ENCODE peak calls at places on chromosomes 11 and 22, in seven cellular contexts. One of them, this sample, is unnamed.

GRCh38 chr22:48855013-48855412 is 972.7 kb downstream of the BRD1 start:
- DNase-seq in dorsolateral prefrontal cortex: no peak
- DNase-seq in NCI-H226: no peak
- DNase-seq in skeletal muscle cell: no peak
- DNase-seq in T follicular helper cell: no peak
- DNase-seq in BE2C: no peak
- DNase-seq in activated T-helper 2 cell treated with anti-CD3 and anti-CD28 coated beads, Interferon-gamma antibody, Interleukin-2, Interleukin-4, amounts not matched to agents 10 μg/mL and 5 μg/mL and 100 μg/mL, durations not matched to agents 14 hours and 24 hours and 36 hours: no peak
- DNase-seq in this sample: no peak

GRCh38 chr11:93905384-93905783 is 55.0 kb upstream of the VSTM5 start:
- DNase-seq in dorsolateral prefrontal cortex: no peak
- DNase-seq in NCI-H226: peak; percentile 87
- DNase-seq in skeletal muscle cell: peak; percentile 69
- DNase-seq in T follicular helper cell: no peak
- DNase-seq in BE2C: no peak
- DNase-seq in activated T-helper 2 cell treated with anti-CD3 and anti-CD28 coated beads, Interferon-gamma antibody, Interleukin-2, Interleukin-4, amounts not matched to agents 10 μg/mL and 5 μg/mL and 100 μg/mL, durations not matched to agents 14 hours and 24 hours and 36 hours: no peak
- DNase-seq in this sample: no peak

GRCh38 chr11:88484873-88485621 is 147.5 kb upstream of the CTSC start:
- DNase-seq in dorsolateral prefrontal cortex: no peak
- DNase-seq in NCI-H226: peak; percentile 19
- DNase-seq in skeletal muscle cell: no peak
- DNase-seq in T follicular helper cell: no peak
- DNase-seq in BE2C: peak; percentile 35
- DNase-seq in activated T-helper 2 cell treated with anti-CD3 and anti-CD28 coated beads, Interferon-gamma antibody, Interleukin-2, Interleukin-4, amounts not matched to agents 10 μg/mL and 5 μg/mL and 100 μg/mL, durations not matched to agents 14 hours and 24 hours and 36 hours: no peak
- DNase-seq in this sample: no peak

GRCh38 chr11:116955548-116955947 is 118.1 kb upstream of the APOA1 start:
- DNase-seq in dorsolateral prefrontal cortex: no peak
- DNase-seq in NCI-H226: no peak
- DNase-seq in skeletal muscle cell: no peak
- DNase-seq in T follicular helper cell: no peak
- DNase-seq in BE2C: no peak
- DNase-seq in activated T-helper 2 cell treated with anti-CD3 and anti-CD28 coated beads, Interferon-gamma antibody, Interleukin-2, Interleukin-4, amounts not matched to agents 10 μg/mL and 5 μg/mL and 100 μg/mL, durations not matched to agents 14 hours and 24 hours and 36 hours: no peak
- DNase-seq in this sample: no peak

GRCh38 chr11:128302425-128303186 is 284.8 kb downstream of the ETS1 start:
- DNase-seq in dorsolateral prefrontal cortex: no peak
- DNase-seq in NCI-H226: no peak
- DNase-seq in skeletal muscle cell: no peak
- DNase-seq in T follicular helper cell: peak; percentile 65
- DNase-seq in BE2C: no peak
- DNase-seq in activated T-helper 2 cell treated with anti-CD3 and anti-CD28 coated beads, Interferon-gamma antibody, Interleukin-2, Interleukin-4, amounts not matched to agents 10 μg/mL and 5 μg/mL and 100 μg/mL, durations not matched to agents 14 hours and 24 hours and 36 hours: peak; percentile 82
- DNase-seq in this sample: no peak

GRCh38 chr11:55773138-55773537 is at the start of gene OR5D13:
- DNase-seq in dorsolateral prefrontal cortex: no peak
- DNase-seq in NCI-H226: no peak
- DNase-seq in skeletal muscle cell: no peak
- DNase-seq in T follicular helper cell: no peak
- DNase-seq in BE2C: no peak
- DNase-seq in activated T-helper 2 cell treated with anti-CD3 and anti-CD28 coated beads, Interferon-gamma antibody, Interleukin-2, Interleukin-4, amounts not matched to agents 10 μg/mL and 5 μg/mL and 100 μg/mL, durations not matched to agents 14 hours and 24 hours and 36 hours: no peak
- DNase-seq in this sample: no peak

GRCh38 chr22:32712644-32713355 is 88.7 kb upstream of the TIMP3 start:
- DNase-seq in dorsolateral prefrontal cortex: no peak
- DNase-seq in NCI-H226: no peak
- DNase-seq in skeletal muscle cell: no peak
- DNase-seq in T follicular helper cell: no peak
- DNase-seq in BE2C: no peak
- DNase-seq in activated T-helper 2 cell treated with anti-CD3 and anti-CD28 coated beads, Interferon-gamma antibody, Interleukin-2, Interleukin-4, amounts not matched to agents 10 μg/mL and 5 μg/mL and 100 μg/mL, durations not matched to agents 14 hours and 24 hours and 36 hours: no peak
- DNase-seq in this sample: no peak

GRCh38 chr22:47277511-47277910 is 515.1 kb downstream of the TBC1D22A start:
- DNase-seq in dorsolateral prefrontal cortex: no peak
- DNase-seq in NCI-H226: no peak
- DNase-seq in skeletal muscle cell: no peak
- DNase-seq in T follicular helper cell: no peak
- DNase-seq in BE2C: no peak
- DNase-seq in activated T-helper 2 cell treated with anti-CD3 and anti-CD28 coated beads, Interferon-gamma antibody, Interleukin-2, Interleukin-4, amounts not matched to agents 10 μg/mL and 5 μg/mL and 100 μg/mL, durations not matched to agents 14 hours and 24 hours and 36 hours: no peak
- DNase-seq in this sample: no peak

GRCh38 chr11:10502065-10502680 is 38.8 kb downstream of the RNF141 start:
- DNase-seq in dorsolateral prefrontal cortex: no peak
- DNase-seq in NCI-H226: no peak
- DNase-seq in skeletal muscle cell: no peak
- DNase-seq in T follicular helper cell: no peak
- DNase-seq in BE2C: no peak
- DNase-seq in activated T-helper 2 cell treated with anti-CD3 and anti-CD28 coated beads, Interferon-gamma antibody, Interleukin-2, Interleukin-4, amounts not matched to agents 10 μg/mL and 5 μg/mL and 100 μg/mL, durations not matched to agents 14 hours and 24 hours and 36 hours: no peak
- DNase-seq in this sample: no peak

GRCh38 chr22:24417200-24417599 is 10.2 kb upstream of the ADORA2A start:
- DNase-seq in dorsolateral prefrontal cortex: no peak
- DNase-seq in NCI-H226: no peak
- DNase-seq in skeletal muscle cell: no peak
- DNase-seq in T follicular helper cell: no peak
- DNase-seq in BE2C: no peak
- DNase-seq in activated T-helper 2 cell treated with anti-CD3 and anti-CD28 coated beads, Interferon-gamma antibody, Interleukin-2, Interleukin-4, amounts not matched to agents 10 μg/mL and 5 μg/mL and 100 μg/mL, durations not matched to agents 14 hours and 24 hours and 36 hours: no peak
- DNase-seq in this sample: no peak

GRCh38 chr22:44196731-44197131 is 16.0 kb downstream of the PARVG start:
- DNase-seq in dorsolateral prefrontal cortex: no peak
- DNase-seq in NCI-H226: no peak
- DNase-seq in skeletal muscle cell: no peak
- DNase-seq in T follicular helper cell: no peak
- DNase-seq in BE2C: no peak
- DNase-seq in activated T-helper 2 cell treated with anti-CD3 and anti-CD28 coated beads, Interferon-gamma antibody, Interleukin-2, Interleukin-4, amounts not matched to agents 10 μg/mL and 5 μg/mL and 100 μg/mL, durations not matched to agents 14 hours and 24 hours and 36 hours: no peak
- DNase-seq in this sample: no peak

GRCh38 chr11:44709281-44709562 is 17.5 kb upstream of the TSPAN18 start:
- DNase-seq in dorsolateral prefrontal cortex: no peak
- DNase-seq in NCI-H226: no peak
- DNase-seq in skeletal muscle cell: no peak
- DNase-seq in T follicular helper cell: no peak
- DNase-seq in BE2C: no peak
- DNase-seq in activated T-helper 2 cell treated with anti-CD3 and anti-CD28 coated beads, Interferon-gamma antibody, Interleukin-2, Interleukin-4, amounts not matched to agents 10 μg/mL and 5 μg/mL and 100 μg/mL, durations not matched to agents 14 hours and 24 hours and 36 hours: no peak
- DNase-seq in this sample: no peak

GRCh38 chr11:17986007-17986710 is 26.7 kb downstream of the SERGEF start:
- DNase-seq in dorsolateral prefrontal cortex: no peak
- DNase-seq in NCI-H226: peak; percentile 72
- DNase-seq in skeletal muscle cell: peak; percentile 59
- DNase-seq in T follicular helper cell: no peak
- DNase-seq in BE2C: no peak
- DNase-seq in activated T-helper 2 cell treated with anti-CD3 and anti-CD28 coated beads, Interferon-gamma antibody, Interleukin-2, Interleukin-4, amounts not matched to agents 10 μg/mL and 5 μg/mL and 100 μg/mL, durations not matched to agents 14 hours and 24 hours and 36 hours: no peak
- DNase-seq in this sample: no peak

GRCh38 chr22:47307326-47307725 is 544.9 kb downstream of the TBC1D22A start:
- DNase-seq in dorsolateral prefrontal cortex: no peak
- DNase-seq in NCI-H226: no peak
- DNase-seq in skeletal muscle cell: no peak
- DNase-seq in T follicular helper cell: no peak
- DNase-seq in BE2C: no peak
- DNase-seq in activated T-helper 2 cell treated with anti-CD3 and anti-CD28 coated beads, Interferon-gamma antibody, Interleukin-2, Interleukin-4, amounts not matched to agents 10 μg/mL and 5 μg/mL and 100 μg/mL, durations not matched to agents 14 hours and 24 hours and 36 hours: no peak
- DNase-seq in this sample: no peak

GRCh38 chr11:35907648-35908431 is 36.0 kb upstream of the LDLRAD3 start:
- DNase-seq in dorsolateral prefrontal cortex: no peak
- DNase-seq in NCI-H226: peak; percentile 46
- DNase-seq in skeletal muscle cell: peak; percentile 99
- DNase-seq in T follicular helper cell: no peak
- DNase-seq in BE2C: no peak
- DNase-seq in activated T-helper 2 cell treated with anti-CD3 and anti-CD28 coated beads, Interferon-gamma antibody, Interleukin-2, Interleukin-4, amounts not matched to agents 10 μg/mL and 5 μg/mL and 100 μg/mL, durations not matched to agents 14 hours and 24 hours and 36 hours: no peak
- DNase-seq in this sample: no peak